ENCODE peak calls at places on chromosome 10, in four cellular contexts. K is GM23338, A is SK-N-SH, T is HCT116. G is an unnamed sample.

GRCh38 chr10:90842710-90843109 is 15.1 kb downstream of the HTR7 start:
- DNase-seq in T (no peak), A (no peak), K (no peak), G (no peak)

GRCh38 chr10:114379631-114380041 is 24.7 kb downstream of the AFAP1L2 start:
- DNase-seq in T (no peak), A (no peak), K (no peak), G (no peak)

GRCh38 chr10:7243139-7243538 is 167.7 kb downstream of the SFMBT2 start:
- DNase-seq in T (no peak), A (no peak), K (no peak), G (no peak)

GRCh38 chr10:60460058-60460457 is 70.4 kb upstream of the ANK3 start:
- DNase-seq in A (no peak), K (no peak), T (no peak), G (no peak)

GRCh38 chr10:113541554-113541902 is 11.3 kb upstream of the HABP2 start:
- DNase-seq in T (no peak), A (no peak), K (no peak), G (no peak)

GRCh38 chr10:34364253-34365037 is 450.7 kb downstream of the PARD3 start:
- DNase-seq in A (no peak), T (no peak), K (no peak), G (peak; percentile 76)

GRCh38 chr10:70695241-70696030 is 23.1 kb downstream of the ADAMTS14 start:
- DNase-seq in T (no peak), A (no peak), K (no peak), G (peak; percentile 83)

GRCh38 chr10:31749981-31750850 is 178.4 kb downstream of the ARHGAP12 start:
- DNase-seq in T (no peak), A (peak; percentile 84), K (no peak), G (no peak)

GRCh38 chr10:86264481-86265231 is 101.9 kb downstream of the GRID1 start:
- DNase-seq in T (no peak), K (no peak), A (peak; percentile 33), G (no peak)

GRCh38 chr10:14383266-14383665 is 52.5 kb upstream of the FRMD4A start:
- DNase-seq in T (no peak), K (no peak), A (no peak), G (no peak)

GRCh38 chr10:10798543-10799192 is 219.0 kb upstream of the CELF2 start:
- DNase-seq in A (no peak), T (no peak), K (peak; percentile 57), G (no peak)

GRCh38 chr10:96670786-96671185 is 49.5 kb downstream of the PIK3AP1 start:
- DNase-seq in T (no peak), A (no peak), K (no peak), G (peak; percentile 21)

GRCh38 chr10:114389429-114389828 is 14.9 kb downstream of the AFAP1L2 start:
- DNase-seq in T (peak; percentile 13), A (no peak), K (no peak), G (peak; percentile 91)

GRCh38 chr10:87961314-87961713 is 97.9 kb downstream of the PTEN start:
- DNase-seq in K (no peak), T (no peak), A (no peak), G (no peak)

GRCh38 chr10:86962136-86962980 is 4.0 kb downstream of the SNCG start:
- DNase-seq in A (no peak), K (no peak), T (no peak), G (no peak)

GRCh38 chr10:112510384-112510783 is 63.4 kb downstream of the VTI1A start:
- DNase-seq in A (no peak), T (no peak), K (no peak), G (no peak)

GRCh38 chr10:113386005-113386404 is 166.8 kb upstream of the HABP2 start:
- DNase-seq in T (peak; percentile 38), K (no peak), A (no peak), G (peak; percentile 91)

GRCh38 chr10:111835562-111835961 is 348.0 kb downstream of the GPAM start:
- DNase-seq in T (no peak), A (no peak), K (no peak), G (no peak)

GRCh38 chr10:12130237-12130872 is 878 bp downstream of the SEC61A2 start:
- DNase-seq in K (peak; percentile 75), T (peak; percentile 64), A (peak; percentile 78), G (peak; percentile 49)

GRCh38 chr10:119365773-119366640 is 158.6 kb downstream of the GRK5 start:
- DNase-seq in K (no peak), A (no peak), T (no peak), G (no peak)

GRCh38 chr10:24054421-24054820 is 154.5 kb upstream of the KIAA1217 start:
- DNase-seq in K (no peak), T (no peak), A (no peak), G (peak; percentile 17)

GRCh38 chr10:118635674-118636402 is 40.4 kb upstream of the PRLHR start:
- DNase-seq in A (no peak), K (peak; percentile 16), T (no peak), G (no peak)

GRCh38 chr10:59000162-59000825 is 176.1 kb upstream of the PHYHIPL start:
- DNase-seq in K (no peak), A (no peak), T (no peak), G (no peak)

GRCh38 chr10:58996866-58997265 is 179.6 kb upstream of the PHYHIPL start:
- DNase-seq in K (no peak), A (no peak), T (no peak), G (no peak)

GRCh38 chr10:58996063-58996462 is 180.4 kb upstream of the PHYHIPL start:
- DNase-seq in K (no peak), T (no peak), A (no peak), G (no peak)

GRCh38 chr10:59002011-59002410 is 174.4 kb upstream of the PHYHIPL start:
- DNase-seq in A (no peak), T (no peak), K (no peak), G (no peak)

DNA sequence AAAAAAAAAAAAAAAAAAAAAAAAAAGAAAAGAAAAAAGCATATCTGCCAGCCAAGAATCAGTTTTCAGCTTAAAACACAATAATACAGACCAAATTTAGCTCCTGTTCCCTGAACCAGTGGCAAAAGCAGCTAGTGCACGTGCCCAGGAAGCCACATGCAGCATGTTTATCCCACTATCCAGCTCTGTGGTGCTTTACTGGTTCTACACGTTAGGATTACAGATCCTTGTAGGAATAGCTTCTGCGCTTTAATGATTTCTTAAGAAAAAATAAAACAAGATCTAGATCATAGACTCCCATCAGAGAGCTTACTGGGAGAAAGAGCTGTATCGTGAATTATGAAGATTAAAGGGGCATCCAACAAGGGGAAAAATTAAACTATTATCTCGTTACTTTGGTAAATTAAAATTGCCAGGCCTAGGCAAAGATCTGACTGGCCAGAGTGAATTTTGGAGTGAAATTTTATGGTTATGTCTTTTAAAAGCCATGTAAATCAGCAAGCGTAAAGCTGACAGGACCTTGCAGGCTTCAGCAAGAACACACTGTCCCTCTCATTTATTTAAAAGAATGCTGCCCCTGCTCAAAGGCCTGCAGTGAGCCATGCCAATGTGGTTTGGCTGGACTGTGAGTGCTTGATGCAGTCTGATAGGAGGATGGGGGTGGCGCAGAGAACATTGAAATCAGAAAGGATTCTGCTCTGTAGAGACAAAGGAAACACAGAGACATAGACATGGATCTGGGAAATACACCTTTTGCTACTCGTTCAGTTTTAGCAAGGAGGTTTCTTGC is 177.3 kb upstream of the PHYHIPL start:
- DNase-seq in K (no peak), T (no peak), A (no peak), G (no peak)
- H3K36me3 ChIP-seq in K (no peaks in the 10 kb centered on the region), T (no peaks in the 10 kb centered on the region), A (no peaks in the 10 kb centered on the region), G (no peaks in the 10 kb centered on the region)

GRCh38 chr10:131702521-131703356 is 198.1 kb upstream of the PPP2R2D start:
- DNase-seq in A (peak; percentile 4), K (no peak), T (no peak), G (no peak)

GRCh38 chr10:131700032-131700431 is 200.8 kb upstream of the PPP2R2D start:
- DNase-seq in K (no peak), T (no peak), A (no peak), G (no peak)

GRCh38 chr10:131701131-131701947 is 199.5 kb upstream of the PPP2R2D start:
- DNase-seq in T (no peak), K (no peak), A (peak; percentile 11), G (no peak)

GRCh38 chr10:131698986-131699385 is 201.8 kb upstream of the PPP2R2D start:
- DNase-seq in T (no peak), A (no peak), K (no peak), G (no peak)

DNA sequence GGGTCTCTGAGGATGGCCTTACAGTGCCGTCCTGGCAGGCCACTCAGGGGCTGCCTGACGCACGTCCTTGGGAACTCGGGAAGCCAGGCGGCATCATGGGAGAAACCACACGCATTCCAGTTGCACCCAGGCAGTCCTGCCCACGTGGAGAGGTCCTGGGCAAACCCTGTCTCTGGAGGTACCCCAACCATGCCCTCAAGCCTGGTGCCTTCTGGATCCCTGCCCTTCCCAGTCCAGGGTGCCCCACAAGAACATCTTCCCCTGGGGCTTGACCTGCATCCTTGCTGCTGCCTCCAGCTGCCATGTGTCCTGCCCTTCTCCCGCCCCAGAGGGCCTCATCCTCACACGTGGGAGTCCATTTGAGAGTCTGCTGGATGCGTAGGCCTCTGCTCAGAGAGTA is 200.3 kb upstream of the PPP2R2D start:
- DNase-seq in K (no peak), A (no peak), T (no peak), G (no peak)
- TF ChIP-seq EZH2phosphoT487 in K (no peak), A (no peak), T (no peak), G (no peak)

DNA sequence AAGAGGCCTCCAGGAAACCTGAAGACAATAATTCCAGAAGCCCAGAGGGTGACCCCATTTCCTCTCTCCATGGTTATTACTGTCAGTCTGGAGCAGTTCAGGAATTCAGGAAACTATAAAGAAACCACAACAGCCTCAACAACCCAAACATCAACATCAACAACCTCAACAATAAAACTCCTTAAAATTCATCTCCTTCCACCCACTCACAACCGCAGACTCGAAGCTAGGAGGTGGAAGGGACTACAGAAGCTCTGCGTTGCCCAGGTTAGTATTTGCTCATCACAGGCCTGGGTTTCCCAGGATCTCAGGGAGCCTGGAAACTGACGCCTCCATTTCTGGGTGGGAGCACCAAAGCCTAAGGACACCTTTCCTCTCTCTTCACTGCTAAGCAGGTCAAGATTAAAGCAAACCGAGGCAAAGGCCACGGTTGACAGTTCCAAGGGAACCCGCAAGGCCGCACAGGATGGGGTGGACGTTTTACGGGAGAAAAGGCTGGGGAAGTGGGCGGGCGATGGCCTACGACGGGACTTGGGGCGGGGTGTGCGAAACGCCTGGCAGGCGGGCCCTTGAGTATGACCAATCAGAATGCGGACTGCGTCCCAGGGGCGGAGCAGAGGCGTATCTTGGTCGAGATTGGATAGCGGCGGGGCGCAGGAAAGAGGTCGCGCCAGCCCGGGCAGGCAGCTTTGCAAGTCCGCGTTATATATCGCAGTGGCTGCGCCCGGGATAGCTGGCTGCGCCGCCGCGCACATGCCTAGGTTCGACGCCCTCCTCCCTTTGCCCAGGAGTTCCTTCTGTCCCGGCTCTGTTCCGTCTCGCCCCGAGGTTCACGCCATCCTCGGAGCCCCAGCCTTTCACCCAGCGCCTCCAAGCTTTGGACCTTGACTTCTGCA is at the start of gene ELOVL3:
- DNase-seq in K (peak; percentile 99), A (peak; percentile 98), T (peak; percentile 96), G (peak; percentile 79)
- H2AFZ ChIP-seq in K (peak within 1 kb of the TSS; percentile 98), A (peak within 1 kb of the TSS; percentile 77), T (peak within 1 kb of the TSS; percentile 49), G (peak within 1 kb of the TSS; percentile 71)

GRCh38 chr10:5741276-5741675 is 56.6 kb downstream of the TASOR2 start:
- DNase-seq in K (no peak), A (no peak), T (no peak), G (no peak)
- H3K36me3 ChIP-seq in K (peaks cover 20% of the 10 kb centered on the region), A (peaks cover 41% of the 10 kb centered on the region), T (peaks cover 20% of the 10 kb centered on the region), G (peaks cover 9% of the 10 kb centered on the region)

GRCh38 chr10:59290448-59290847 is 71.9 kb downstream of the FAM13C start:
- DNase-seq in T (no peak), A (peak; percentile 7), K (peak; percentile 13), G (peak; percentile 42)
- TF ChIP-seq EZH2phosphoT487 in T (no peak), A (no peak), K (no peak), G (no peak)

G was measured in PC-3.